ENCODE peak calls at places on chromosomes 13 and 19, in ten cellular contexts. F is EL; J is central memory CD8-positive, alpha-beta T cell; H is kidney epithelial cell; U is D341Med; C is esophagus squamous epithelium; X is WERI-Rb-1; V is NB4; N is T-helper 17 cell; A is SW 1271. Y is an unnamed sample.

GRCh38 chr19:57587529-57587928 is 3.6 kb downstream of the ZIK1 start:
- DNase-seq in F (peak; percentile 85), X (no peak), U (no peak), V (no peak), A (no peak), C (no peak), N (no peak), H (no peak), J (no peak), Y (peak; percentile 81)

GRCh38 chr19:10408511-10409291 is 5.4 kb upstream of the CDC37 start:
- DNase-seq in J (peak; percentile 50), F (no peak), V (peak; percentile 97), X (peak; percentile 37), A (no peak), C (no peak), U (no peak), H (no peak), N (no peak), Y (no peak)

GRCh38 chr13:72620874-72621273 is 106.6 kb downstream of the MZT1 start:
- DNase-seq in C (no peak), X (no peak), H (no peak), U (no peak), A (no peak), J (no peak), N (no peak), F (no peak), V (peak; percentile 8), Y (no peak)

GRCh38 chr13:110377178-110378175 is 70.4 kb downstream of the COL4A2 start:
- DNase-seq in C (no peak), H (no peak), A (no peak), U (no peak), J (no peak), V (no peak), F (no peak), X (no peak), N (no peak), Y (no peak)

GRCh38 chr19:46471116-46471733 is at the start of gene PNMA8A:
- DNase-seq in H (no peak), A (no peak), C (no peak), X (peak; percentile 87), U (no peak), N (no peak), F (peak; percentile 59), J (no peak), V (no peak), Y (no peak)

GRCh38 chr13:44335463-44335862 is 38.2 kb upstream of the SERP2 start:
- DNase-seq in A (no peak), V (no peak), C (no peak), J (no peak), N (no peak), F (no peak), U (no peak), H (no peak), X (no peak), Y (no peak)

GRCh38 chr19:39131255-39131755 is 5.7 kb downstream of the PAK4 start:
- DNase-seq in F (no peak), J (no peak), V (no peak), C (no peak), A (no peak), N (no peak), X (no peak), U (peak; percentile 80), H (no peak), Y (no peak)

GRCh38 chr19:2986951-2987491 is 9.7 kb downstream of the TLE6 start:
- DNase-seq in F (no peak), J (no peak), H (no peak), C (no peak), X (peak; percentile 46), V (no peak), N (no peak), A (no peak), U (peak; percentile 31), Y (no peak)

GRCh38 chr13:74575729-74576125 is 441.5 kb upstream of the KLF12 start:
- DNase-seq in C (no peak), A (no peak), U (peak; percentile 70), X (peak; percentile 93), N (peak; percentile 19), J (peak; percentile 19), V (peak; percentile 4), F (peak; percentile 72), H (no peak), Y (no peak)

GRCh38 chr13:108987488-108987887 is 358.1 kb downstream of the MYO16 start:
- DNase-seq in N (no peak), H (no peak), F (no peak), U (no peak), V (no peak), X (no peak), J (no peak), A (no peak), C (no peak), Y (no peak)

GRCh38 chr13:102960959-102961358 is 105.3 kb downstream of the SLC10A2 start:
- DNase-seq in H (no peak), J (no peak), U (no peak), X (no peak), C (no peak), F (no peak), A (no peak), N (no peak), V (no peak), Y (no peak)

GRCh38 chr19:47623151-47623920 is 14.4 kb downstream of the BICRA start:
- DNase-seq in C (no peak), U (peak; percentile 22), X (no peak), N (no peak), F (no peak), V (no peak), H (no peak), A (no peak), J (no peak), Y (no peak)

GRCh38 chr13:71871844-71872243 is 4.8 kb upstream of the DACH1 start:
- DNase-seq in N (no peak), A (no peak), V (no peak), X (no peak), C (no peak), U (no peak), H (no peak), F (no peak), J (no peak), Y (no peak)

GRCh38 chr13:77853701-77854100 is 64.9 kb downstream of the EDNRB start:
- DNase-seq in J (no peak), V (no peak), A (no peak), F (no peak), U (peak; percentile 17), X (peak; percentile 6), N (no peak), H (no peak), C (no peak), Y (no peak)

GRCh38 chr13:23722726-23723453 is 152.7 kb downstream of the TNFRSF19 start:
- DNase-seq in N (no peak), C (no peak), X (no peak), J (no peak), H (no peak), F (no peak), V (no peak), U (no peak), A (no peak), Y (no peak)